ENCODE peak calls at places on chromosome 6, in seven cellular contexts. One of them, this sample, is unnamed.

GRCh38 chr6:100202417-100203194 is 208.6 kb upstream of the MCHR2 start:
- DNase-seq in ureter: no peak
- DNase-seq in NCI-H1105: no peak
- DNase-seq in cardiac fibroblast: peak
- DNase-seq in psoas muscle: peak
- DNase-seq in cardiac septum: no peak
- DNase-seq in HT1080: peak
- DNase-seq in this sample: peak

GRCh38 chr6:2852514-2852855 is 10.8 kb upstream of the SERPINB1 start:
- DNase-seq in ureter: no peak
- DNase-seq in cardiac septum: no peak
- DNase-seq in NCI-H1105: no peak
- DNase-seq in cardiac fibroblast: no peak
- DNase-seq in HT1080: no peak
- DNase-seq in psoas muscle: no peak
- DNase-seq in this sample: no peak

GRCh38 chr6:164013480-164014208 is 599.1 kb downstream of the QKI start:
- DNase-seq in NCI-H1105: no peak
- DNase-seq in cardiac fibroblast: no peak
- DNase-seq in cardiac septum: no peak
- DNase-seq in ureter: no peak
- DNase-seq in psoas muscle: no peak
- DNase-seq in HT1080: no peak
- DNase-seq in this sample: no peak

GRCh38 chr6:144012534-144012933 is 4.5 kb upstream of the PLAGL1 start:
- DNase-seq in HT1080: peak
- DNase-seq in NCI-H1105: no peak
- DNase-seq in ureter: no peak
- DNase-seq in cardiac fibroblast: peak
- DNase-seq in cardiac septum: no peak
- DNase-seq in psoas muscle: no peak
- DNase-seq in this sample: peak

GRCh38 chr6:47789553-47789952 is 7.7 kb downstream of the OPN5 start:
- DNase-seq in HT1080: no peak
- DNase-seq in NCI-H1105: no peak
- DNase-seq in cardiac fibroblast: no peak
- DNase-seq in ureter: no peak
- DNase-seq in psoas muscle: no peak
- DNase-seq in cardiac septum: no peak
- DNase-seq in this sample: no peak

GRCh38 chr6:110557226-110557625 is 80.8 kb upstream of the SLC22A16 start:
- DNase-seq in cardiac fibroblast: no peak
- DNase-seq in psoas muscle: no peak
- DNase-seq in ureter: no peak
- DNase-seq in cardiac septum: no peak
- DNase-seq in HT1080: no peak
- DNase-seq in NCI-H1105: no peak
- DNase-seq in this sample: no peak

GRCh38 chr6:111536888-111537287 is 53.9 kb upstream of the REV3L start:
- DNase-seq in ureter: no peak
- DNase-seq in cardiac fibroblast: peak
- DNase-seq in psoas muscle: no peak
- DNase-seq in HT1080: peak
- DNase-seq in NCI-H1105: no peak
- DNase-seq in cardiac septum: no peak
- DNase-seq in this sample: no peak

GRCh38 chr6:35014341-35014740 is 125.3 kb downstream of the ANKS1A start:
- DNase-seq in HT1080: no peak
- DNase-seq in cardiac fibroblast: no peak
- DNase-seq in cardiac septum: no peak
- DNase-seq in NCI-H1105: no peak
- DNase-seq in ureter: no peak
- DNase-seq in psoas muscle: no peak
- DNase-seq in this sample: no peak

GRCh38 chr6:143549630-143550268 is 38.2 kb upstream of the FUCA2 start:
- DNase-seq in cardiac fibroblast: no peak
- DNase-seq in cardiac septum: no peak
- DNase-seq in psoas muscle: no peak
- DNase-seq in NCI-H1105: no peak
- DNase-seq in ureter: no peak
- DNase-seq in HT1080: peak
- DNase-seq in this sample: no peak

GRCh38 chr6:146914563-146915483 is 289.4 kb upstream of the STXBP5 start:
- DNase-seq in cardiac fibroblast: peak
- DNase-seq in psoas muscle: peak
- DNase-seq in cardiac septum: no peak
- DNase-seq in NCI-H1105: no peak
- DNase-seq in ureter: peak
- DNase-seq in HT1080: peak
- DNase-seq in this sample: peak

GRCh38 chr6:18053071-18053475 is 65.6 kb upstream of the KIF13A start:
- DNase-seq in cardiac septum: no peak
- DNase-seq in NCI-H1105: no peak
- DNase-seq in psoas muscle: no peak
- DNase-seq in cardiac fibroblast: peak
- DNase-seq in HT1080: no peak
- DNase-seq in ureter: no peak
- DNase-seq in this sample: peak

GRCh38 chr6:36028887-36029324 is 1.3 kb downstream of the MAPK14 start:
- DNase-seq in cardiac fibroblast: peak
- DNase-seq in ureter: peak
- DNase-seq in psoas muscle: peak
- DNase-seq in HT1080: peak
- DNase-seq in NCI-H1105: peak
- DNase-seq in cardiac septum: peak
- DNase-seq in this sample: peak

GRCh38 chr6:7200598-7201443 is 93.1 kb downstream of the RREB1 start:
- DNase-seq in cardiac septum: no peak
- DNase-seq in HT1080: no peak
- DNase-seq in NCI-H1105: no peak
- DNase-seq in ureter: peak
- DNase-seq in cardiac fibroblast: no peak
- DNase-seq in psoas muscle: no peak
- DNase-seq in this sample: no peak

GRCh38 chr6:151512481-151512880 is 18.7 kb downstream of the CCDC170 start:
- DNase-seq in ureter: no peak
- DNase-seq in cardiac fibroblast: no peak
- DNase-seq in cardiac septum: no peak
- DNase-seq in NCI-H1105: no peak
- DNase-seq in psoas muscle: no peak
- DNase-seq in HT1080: no peak
- DNase-seq in this sample: no peak

GRCh38 chr6:116439572-116439971 is 21.6 kb upstream of the CALHM6 start:
- DNase-seq in cardiac fibroblast: peak
- DNase-seq in cardiac septum: no peak
- DNase-seq in psoas muscle: no peak
- DNase-seq in NCI-H1105: no peak
- DNase-seq in HT1080: no peak
- DNase-seq in ureter: no peak
- DNase-seq in this sample: no peak

GRCh38 chr6:119280586-119281163 is 68.9 kb downstream of the MAN1A1 start:
- DNase-seq in cardiac septum: no peak
- DNase-seq in ureter: no peak
- DNase-seq in psoas muscle: no peak
- DNase-seq in NCI-H1105: no peak
- DNase-seq in HT1080: no peak
- DNase-seq in cardiac fibroblast: peak
- DNase-seq in this sample: no peak

GRCh38 chr6:107361568-107362270 is 97.6 kb downstream of the PDSS2 start:
- DNase-seq in psoas muscle: no peak
- DNase-seq in cardiac septum: no peak
- DNase-seq in ureter: no peak
- DNase-seq in NCI-H1105: no peak
- DNase-seq in cardiac fibroblast: peak
- DNase-seq in HT1080: peak
- DNase-seq in this sample: peak

GRCh38 chr6:111591370-111591900 is 14.2 kb downstream of the TRAF3IP2 start:
- DNase-seq in cardiac fibroblast: peak
- DNase-seq in HT1080: peak
- DNase-seq in ureter: peak
- DNase-seq in psoas muscle: peak
- DNase-seq in cardiac septum: no peak
- DNase-seq in NCI-H1105: no peak
- DNase-seq in this sample: peak

GRCh38 chr6:89492025-89492640 is 59.2 kb downstream of the ANKRD6 start:
- DNase-seq in cardiac fibroblast: no peak
- DNase-seq in ureter: no peak
- DNase-seq in cardiac septum: no peak
- DNase-seq in HT1080: no peak
- DNase-seq in psoas muscle: no peak
- DNase-seq in NCI-H1105: peak
- DNase-seq in this sample: no peak

GRCh38 chr6:31621991-31622390 is 1.5 kb downstream of the PRRC2A start:
- DNase-seq in cardiac fibroblast: no peak
- DNase-seq in cardiac septum: no peak
- DNase-seq in psoas muscle: no peak
- DNase-seq in NCI-H1105: no peak
- DNase-seq in HT1080: no peak
- DNase-seq in ureter: no peak
- DNase-seq in this sample: peak

GRCh38 chr6:29791162-29791561 is 36.5 kb upstream of the HLA-G start:
- DNase-seq in NCI-H1105: no peak
- DNase-seq in HT1080: no peak
- DNase-seq in cardiac fibroblast: no peak
- DNase-seq in psoas muscle: no peak
- DNase-seq in cardiac septum: no peak
- DNase-seq in ureter: no peak
- DNase-seq in this sample: no peak

GRCh38 chr6:118963003-118963402 is 28.0 kb upstream of the MCM9 start:
- DNase-seq in cardiac fibroblast: peak
- DNase-seq in ureter: no peak
- DNase-seq in NCI-H1105: no peak
- DNase-seq in cardiac septum: no peak
- DNase-seq in HT1080: no peak
- DNase-seq in psoas muscle: no peak
- DNase-seq in this sample: no peak

GRCh38 chr6:43823390-43823789 is 53.4 kb downstream of the VEGFA start:
- DNase-seq in cardiac septum: no peak
- DNase-seq in ureter: no peak
- DNase-seq in cardiac fibroblast: no peak
- DNase-seq in HT1080: no peak
- DNase-seq in psoas muscle: no peak
- DNase-seq in NCI-H1105: no peak
- DNase-seq in this sample: no peak

GRCh38 chr6:43926644-43927524 is 156.9 kb downstream of the VEGFA start:
- DNase-seq in cardiac septum: no peak
- DNase-seq in psoas muscle: no peak
- DNase-seq in ureter: peak
- DNase-seq in cardiac fibroblast: peak
- DNase-seq in NCI-H1105: peak
- DNase-seq in HT1080: peak
- DNase-seq in this sample: peak

GRCh38 chr6:111920581-111920980 is 47.3 kb upstream of the FYN start:
- DNase-seq in ureter: no peak
- DNase-seq in NCI-H1105: no peak
- DNase-seq in HT1080: no peak
- DNase-seq in cardiac fibroblast: no peak
- DNase-seq in psoas muscle: no peak
- DNase-seq in cardiac septum: no peak
- DNase-seq in this sample: no peak

GRCh38 chr6:155943635-155944034 is 488.0 kb upstream of the NOX3 start:
- DNase-seq in psoas muscle: no peak
- DNase-seq in ureter: no peak
- DNase-seq in cardiac septum: no peak
- DNase-seq in HT1080: peak
- DNase-seq in cardiac fibroblast: no peak
- DNase-seq in NCI-H1105: no peak
- DNase-seq in this sample: peak

GRCh38 chr6:45832063-45832462 is 183.6 kb downstream of the CLIC5 start:
- DNase-seq in NCI-H1105: no peak
- DNase-seq in ureter: no peak
- DNase-seq in HT1080: no peak
- DNase-seq in cardiac fibroblast: no peak
- DNase-seq in cardiac septum: no peak
- DNase-seq in psoas muscle: no peak
- DNase-seq in this sample: no peak

GRCh38 chr6:110900028-110900598 is 25.5 kb downstream of the AMD1 start:
- DNase-seq in cardiac septum: no peak
- DNase-seq in cardiac fibroblast: no peak
- DNase-seq in ureter: no peak
- DNase-seq in NCI-H1105: no peak
- DNase-seq in HT1080: no peak
- DNase-seq in psoas muscle: no peak
- DNase-seq in this sample: no peak

This sample was measured in AG08396.